ENCODE peak calls at places on chromosomes 12 and 14, in five cellular contexts. T, Z, R, O and N are unnamed samples.

GRCh38 chr12:76201758-76202157 is 117.3 kb upstream of the NAP1L1 start:
- DNase-seq in O (no peak), Z (no peak), R (no peak), T (no peak), N (no peak)

GRCh38 chr12:50062733-50063452 is 5.5 kb downstream of the ASIC1 start:
- DNase-seq in R (no peak), O (no peak), Z (no peak), T (no peak), N (peak; percentile 26)

GRCh38 chr14:80278293-80279037 is 67.2 kb upstream of the DIO2 start:
- DNase-seq in T (peak; percentile 55), O (no peak), Z (peak; percentile 1), R (peak; percentile 39), N (no peak)

GRCh38 chr12:113222730-113223531 is 1.7 kb downstream of the TPCN1 start:
- DNase-seq in O (peak; percentile 84), T (peak; percentile 73), Z (peak; percentile 89), R (peak; percentile 96), N (peak; percentile 91)

GRCh38 chr14:54127526-54127925 is 170.9 kb upstream of the BMP4 start:
- DNase-seq in Z (no peak), O (no peak), T (no peak), R (peak; percentile 33), N (peak; percentile 55)

GRCh38 chr12:67766370-67766769 is 117.8 kb downstream of the DYRK2 start:
- DNase-seq in O (no peak), Z (no peak), R (peak; percentile 69), T (no peak), N (peak; percentile 68)

GRCh38 chr12:51846911-51847829 is 1.3 kb downstream of the FIGNL2 start:
- DNase-seq in R (no peak), Z (peak; percentile 34), O (peak; percentile 44), T (peak; percentile 56), N (no peak)

GRCh38 chr12:3035171-3035570 is 42.0 kb upstream of the TSPAN9 start:
- DNase-seq in R (no peak), Z (peak; percentile 50), T (no peak), O (no peak), N (no peak)

GRCh38 chr14:24086193-24086955 is 7.7 kb upstream of the PCK2 start:
- DNase-seq in O (no peak), T (no peak), R (no peak), Z (no peak), N (no peak)

GRCh38 chr14:25868521-25869314 is 729.1 kb downstream of the NOVA1 start:
- DNase-seq in O (no peak), Z (no peak), R (no peak), T (no peak), N (no peak)

GRCh38 chr12:52050116-52050770 is 999 bp upstream of the NR4A1 start:
- DNase-seq in Z (peak; percentile 75), O (no peak), T (peak; percentile 46), R (peak; percentile 70), N (peak; percentile 31)

GRCh38 chr12:12784911-12785814 is at the start of gene APOLD1:
- DNase-seq in Z (peak; percentile 19), O (no peak), R (no peak), T (peak; percentile 69), N (peak; percentile 93)

GRCh38 chr14:23550131-23550826 is 1.3 kb downstream of the ZFHX2 start:
- DNase-seq in T (no peak), Z (no peak), O (no peak), R (no peak), N (no peak)

GRCh38 chr12:53123578-53124351 is 20.5 kb downstream of the SOAT2 start:
- DNase-seq in R (no peak), T (no peak), O (no peak), Z (no peak), N (peak; percentile 4)

GRCh38 chr14:93707475-93707874 is 80.8 kb downstream of the PRIMA1 start:
- DNase-seq in T (no peak), R (no peak), O (no peak), Z (peak; percentile 24), N (no peak)

GRCh38 chr12:24060089-24060488 is 110.6 kb upstream of the SOX5 start:
- DNase-seq in R (no peak), O (no peak), T (no peak), Z (no peak), N (no peak)

GRCh38 chr14:76495983-76496382 is 120.0 kb downstream of the ESRRB start:
- DNase-seq in T (no peak), O (no peak), R (no peak), Z (no peak), N (no peak)

GRCh38 chr12:112858776-112859175 is 48.0 kb upstream of the OAS1 start:
- DNase-seq in R (no peak), O (no peak), Z (no peak), T (no peak), N (no peak)

GRCh38 chr12:87127272-87127671 is 871.1 kb upstream of the MGAT4C start:
- DNase-seq in T (no peak), O (no peak), R (peak; percentile 83), Z (no peak), N (peak; percentile 40)

GRCh38 chr12:3536096-3536875 is 45.3 kb downstream of the PRMT8 start:
- DNase-seq in R (no peak), T (no peak), Z (no peak), O (no peak), N (no peak)

GRCh38 chr12:113659416-113659815 is 187.7 kb upstream of the LHX5 start:
- DNase-seq in Z (no peak), R (no peak), T (no peak), O (no peak), N (no peak)

GRCh38 chr12:65125247-65125646 is 4.1 kb upstream of the WIF1 start:
- DNase-seq in R (no peak), O (no peak), Z (no peak), T (no peak), N (no peak)

GRCh38 chr14:99121027-99121875 is 150.7 kb downstream of the BCL11B start:
- DNase-seq in R (no peak), O (no peak), T (no peak), Z (no peak), N (no peak)

GRCh38 chr12:122355702-122356101 is 66.8 kb downstream of the CLIP1 start:
- DNase-seq in T (no peak), R (no peak), Z (no peak), O (no peak), N (no peak)

GRCh38 chr12:81296556-81297305 is 218.9 kb downstream of the ACSS3 start:
- DNase-seq in T (no peak), R (peak; percentile 30), O (no peak), Z (no peak), N (peak; percentile 85)

GRCh38 chr12:38886064-38886463 is 19.3 kb downstream of the CPNE8 start:
- DNase-seq in T (peak; percentile 68), Z (peak; percentile 35), O (peak; percentile 84), R (no peak), N (peak; percentile 48)

GRCh38 chr14:89672636-89673279 is 255.7 kb upstream of the FOXN3 start:
- DNase-seq in R (no peak), O (peak; percentile 70), Z (peak; percentile 16), T (peak; percentile 28), N (no peak)

GRCh38 chr12:98909749-98910148 is 264.7 kb downstream of the APAF1 start:
- DNase-seq in O (no peak), R (no peak), Z (no peak), T (no peak), N (no peak)

GRCh38 chr14:89550761-89551283 is 133.8 kb upstream of the FOXN3 start:
- DNase-seq in O (no peak), Z (no peak), R (no peak), T (no peak), N (no peak)

GRCh38 chr12:115979851-115980250 is 297.6 kb downstream of the MED13L start:
- DNase-seq in R (no peak), Z (no peak), T (no peak), O (no peak), N (no peak)

GRCh38 chr12:108193493-108193892 is 64.4 kb downstream of the WSCD2 start:
- DNase-seq in T (no peak), R (no peak), Z (no peak), O (no peak), N (no peak)

GRCh38 chr14:89137514-89138163 is 279.4 kb downstream of the FOXN3 start:
- DNase-seq in R (peak; percentile 96), O (no peak), T (peak; percentile 58), Z (peak; percentile 22), N (peak; percentile 96)

GRCh38 chr12:54140958-54141388 is 47.8 kb downstream of the SMUG1 start:
- DNase-seq in Z (peak; percentile 5), T (peak; percentile 63), O (no peak), R (no peak), N (no peak)

GRCh38 chr12:108047130-108047550 is 81.9 kb upstream of the WSCD2 start:
- DNase-seq in R (no peak), Z (no peak), O (no peak), T (no peak), N (no peak)

GRCh38 chr12:48980953-48981756 is 3.0 kb downstream of the WNT1 start:
- DNase-seq in R (no peak), T (peak; percentile 46), Z (peak; percentile 31), O (no peak), N (no peak)

DNA sequence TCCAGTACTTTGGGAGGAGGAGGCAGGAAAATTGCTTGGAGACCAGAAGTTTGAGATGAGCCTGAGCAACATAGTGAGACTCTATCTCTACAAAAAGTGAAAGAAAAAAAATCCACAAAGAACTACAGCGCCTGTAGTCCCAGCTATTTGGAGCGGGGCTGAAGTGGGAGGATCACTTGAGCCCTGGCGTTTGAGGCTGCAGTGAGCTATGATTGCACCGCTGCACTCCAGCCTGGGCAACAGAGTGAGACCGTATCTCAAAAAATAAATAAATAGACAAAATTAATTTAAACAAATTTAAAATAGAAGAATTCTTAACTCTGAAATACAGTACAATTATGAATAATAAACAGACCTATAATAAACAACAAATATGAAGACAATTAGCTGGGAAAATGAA is 40.9 kb downstream of the ATL1 start:
- DNase-seq in R (peak; percentile 39), O (no peak), Z (peak; percentile 79), T (peak; percentile 19), N (no peak)
- H3K4me3 ChIP-seq in R (no peak overlapping the region), O (no peak overlapping the region), Z (no peak overlapping the region), T (peak overlapping the region; percentile 25), N (no peak overlapping the region)

GRCh38 chr14:82362452-82362851 is 828.8 kb upstream of the SEL1L start:
- DNase-seq in R (peak; percentile 0), T (no peak), Z (no peak), O (no peak), N (no peak)
- H3K4me3 ChIP-seq in R (no peak overlapping the region), T (no peak overlapping the region), Z (no peak overlapping the region), O (no peak overlapping the region), N (no peak overlapping the region)

GRCh38 chr12:57612711-57613426 is 1.6 kb downstream of the ARHGEF25 start:
- DNase-seq in Z (no peak), O (no peak), T (no peak), R (no peak), N (no peak)
- H3K4me3 ChIP-seq in Z (no peak overlapping the region), O (no peak overlapping the region), T (no peak overlapping the region), R (no peak overlapping the region), N (no peak overlapping the region)

GRCh38 chr14:104692261-104692938 is 3.0 kb downstream of the INF2 start:
- DNase-seq in O (no peak), Z (no peak), T (peak; percentile 13), R (no peak), N (no peak)

GRCh38 chr14:104690266-104690711 is 871 bp downstream of the INF2 start:
- DNase-seq in T (peak; percentile 55), R (no peak), O (peak; percentile 76), Z (no peak), N (no peak)

GRCh38 chr14:104691546-104692260 is 2.3 kb downstream of the INF2 start:
- DNase-seq in R (no peak), O (no peak), Z (no peak), T (peak; percentile 14), N (no peak)

GRCh38 chr14:104689620-104690265 is 325 bp downstream of the INF2 start:
- DNase-seq in T (peak; percentile 36), R (peak; percentile 17), O (peak; percentile 34), Z (no peak), N (no peak)

GRCh38 chr14:104690861-104691455 is 1.5 kb downstream of the INF2 start:
- DNase-seq in R (no peak), Z (no peak), O (no peak), T (peak; percentile 18), N (no peak)
- H3K4me3 ChIP-seq in R (peak overlapping the region; percentile 90), Z (no peak overlapping the region), O (peak overlapping the region; percentile 89), T (peak overlapping the region; percentile 83), N (peak overlapping the region; percentile 60)